ENCODE peak calls at places on chromosomes 1 and 21, in six cellular contexts. V, D, S, X, A and O are unnamed samples.

GRCh38 chr1:65114312-65114711 is 33.7 kb upstream of the AK4 start:
- DNase-seq in V (no peak), D (no peak), S (peak; percentile 2), X (no peak), A (no peak), O (peak; percentile 59)

GRCh38 chr1:68198752-68199151 is 33.6 kb downstream of the WLS start:
- DNase-seq in V (no peak), D (no peak), S (no peak), X (no peak), A (no peak), O (no peak)

GRCh38 chr1:209432443-209432825 is 151.1 kb upstream of the CAMK1G start:
- DNase-seq in V (no peak), D (no peak), S (no peak), X (no peak), A (no peak), O (no peak)

GRCh38 chr21:40020651-40021050 is 153.4 kb downstream of the PCP4 start:
- DNase-seq in V (no peak), D (no peak), S (no peak), X (no peak), A (no peak), O (peak; percentile 11)

GRCh38 chr1:72586023-72586685 is 303.8 kb upstream of the NEGR1 start:
- DNase-seq in V (no peak), D (no peak), S (no peak), X (no peak), A (no peak), O (no peak)

GRCh38 chr1:153679337-153680119 is 1.0 kb downstream of the NPR1 start:
- DNase-seq in V (peak; percentile 56), D (peak; percentile 24), S (no peak), X (no peak), A (no peak), O (no peak)

GRCh38 chr1:32150847-32151246 is 28.6 kb upstream of the TXLNA start:
- DNase-seq in V (no peak), D (no peak), S (no peak), X (no peak), A (no peak), O (no peak)

GRCh38 chr21:42161401-42161956 is 57.5 kb upstream of the ABCG1 start:
- DNase-seq in V (no peak), D (no peak), S (no peak), X (no peak), A (no peak), O (peak; percentile 29)

GRCh38 chr21:42644223-42645208 is 8.9 kb upstream of the PDE9A start:
- DNase-seq in V (no peak), D (no peak), S (no peak), X (no peak), A (no peak), O (no peak)

GRCh38 chr1:147751346-147751745 is 9.1 kb downstream of the GJA5 start:
- DNase-seq in V (no peak), D (no peak), S (no peak), X (no peak), A (no peak), O (no peak)

GRCh38 chr1:7576946-7577657 is 194.0 kb upstream of the VAMP3 start:
- DNase-seq in V (peak; percentile 3), D (no peak), S (no peak), X (no peak), A (no peak), O (no peak)

GRCh38 chr1:206687915-206688442 is 3.3 kb downstream of the MAPKAPK2 start:
- DNase-seq in V (no peak), D (no peak), S (no peak), X (no peak), A (no peak), O (no peak)

GRCh38 chr1:56095924-56096655 is 483.3 kb downstream of the PLPP3 start:
- DNase-seq in V (no peak), D (no peak), S (no peak), X (no peak), A (no peak), O (no peak)

GRCh38 chr1:2134232-2134603 is 60.4 kb downstream of the FAAP20 start:
- DNase-seq in V (no peak), D (no peak), S (no peak), X (no peak), A (no peak), O (no peak)

GRCh38 chr1:165988817-165989216 is 161.4 kb downstream of the UCK2 start:
- DNase-seq in V (no peak), D (no peak), S (no peak), X (no peak), A (no peak), O (no peak)

GRCh38 chr1:116254776-116255175 is 118.3 kb upstream of the ATP1A1 start:
- DNase-seq in V (no peak), D (no peak), S (no peak), X (no peak), A (no peak), O (no peak)

GRCh38 chr21:17514124-17514481 is 1.3 kb downstream of the CXADR start:
- DNase-seq in V (no peak), D (no peak), S (no peak), X (no peak), A (no peak), O (no peak)

GRCh38 chr21:33399821-33400220 is 3.4 kb upstream of the IFNGR2 start:
- DNase-seq in V (no peak), D (no peak), S (no peak), X (no peak), A (no peak), O (no peak)

GRCh38 chr1:9235123-9235513 is 544 bp downstream of the H6PD start:
- DNase-seq in V (peak; percentile 69), D (no peak), S (no peak), X (no peak), A (no peak), O (no peak)

GRCh38 chr21:38959686-38960049 is 153.9 kb downstream of the ETS2 start:
- DNase-seq in V (no peak), D (no peak), S (no peak), X (no peak), A (no peak), O (no peak)

GRCh38 chr1:228825840-228826484 is 90.7 kb downstream of the RHOU start:
- DNase-seq in V (no peak), D (no peak), S (no peak), X (no peak), A (no peak), O (no peak)

GRCh38 chr1:220876511-220877347 is 2.5 kb upstream of the HLX start:
- DNase-seq in V (peak; percentile 63), D (no peak), S (no peak), X (no peak), A (no peak), O (no peak)

GRCh38 chr1:13792429-13792828 is 92.4 kb downstream of the PRDM2 start:
- DNase-seq in V (no peak), D (no peak), S (peak; percentile 35), X (no peak), A (no peak), O (no peak)

GRCh38 chr1:154220970-154221814 is 437 bp downstream of the UBAP2L start:
- DNase-seq in V (peak; percentile 61), D (peak; percentile 57), S (peak; percentile 69), X (peak; percentile 46), A (peak; percentile 60), O (peak; percentile 54)

GRCh38 chr1:234486858-234487830 is 8.2 kb upstream of the TARBP1 start:
- DNase-seq in V (no peak), D (no peak), S (peak; percentile 66), X (no peak), A (no peak), O (no peak)

GRCh38 chr1:243713470-243714186 is 136.4 kb downstream of the AKT3 start:
- DNase-seq in V (peak; percentile 65), D (no peak), S (peak; percentile 77), X (no peak), A (no peak), O (no peak)